ENCODE peak calls at places on chromosome X, in six cellular contexts. One of them, this sample, is unnamed.

GRCh38 chrX:16516473-16516872 is 133.5 kb upstream of the S100G start:
- DNase-seq in MM.1S: no peak
- DNase-seq in T-cell: no peak
- DNase-seq in dermis blood vessel endothelial cell: no peak
- DNase-seq in AG10803: peak; percentile 89
- DNase-seq in NCI-H526 treated with DMSO at 0.1 percent for 48 hours: no peak
- DNase-seq in this sample: no peak

GRCh38 chrX:8632949-8633348 is 99.0 kb downstream of the ANOS1 start:
- DNase-seq in MM.1S: no peak
- DNase-seq in T-cell: no peak
- DNase-seq in dermis blood vessel endothelial cell: no peak
- DNase-seq in AG10803: no peak
- DNase-seq in NCI-H526 treated with DMSO at 0.1 percent for 48 hours: no peak
- DNase-seq in this sample: no peak

GRCh38 chrX:154024271-154024670 is 4.6 kb upstream of the IRAK1 start:
- DNase-seq in MM.1S: no peak
- DNase-seq in T-cell: no peak
- DNase-seq in dermis blood vessel endothelial cell: no peak
- DNase-seq in AG10803: no peak
- DNase-seq in NCI-H526 treated with DMSO at 0.1 percent for 48 hours: no peak
- DNase-seq in this sample: no peak

GRCh38 chrX:52355108-52355507 is 13.7 kb upstream of the XAGE2 start:
- DNase-seq in MM.1S: no peak
- DNase-seq in T-cell: no peak
- DNase-seq in dermis blood vessel endothelial cell: no peak
- DNase-seq in AG10803: no peak
- DNase-seq in NCI-H526 treated with DMSO at 0.1 percent for 48 hours: no peak
- DNase-seq in this sample: no peak

GRCh38 chrX:49919617-49920016 is 2.8 kb upstream of the CLCN5 start:
- DNase-seq in MM.1S: peak; percentile 21
- DNase-seq in T-cell: peak; percentile 10
- DNase-seq in dermis blood vessel endothelial cell: peak; percentile 41
- DNase-seq in AG10803: peak; percentile 60
- DNase-seq in NCI-H526 treated with DMSO at 0.1 percent for 48 hours: no peak
- DNase-seq in this sample: no peak

GRCh38 chrX:111652719-111653118 is 28.3 kb upstream of the ALG13 start:
- DNase-seq in MM.1S: no peak
- DNase-seq in T-cell: no peak
- DNase-seq in dermis blood vessel endothelial cell: no peak
- DNase-seq in AG10803: no peak
- DNase-seq in NCI-H526 treated with DMSO at 0.1 percent for 48 hours: no peak
- DNase-seq in this sample: no peak

GRCh38 chrX:48511561-48511960 is 2.8 kb downstream of the PORCN start:
- DNase-seq in MM.1S: no peak
- DNase-seq in T-cell: no peak
- DNase-seq in dermis blood vessel endothelial cell: peak; percentile 45
- DNase-seq in AG10803: no peak
- DNase-seq in NCI-H526 treated with DMSO at 0.1 percent for 48 hours: no peak
- DNase-seq in this sample: no peak

GRCh38 chrX:53433651-53434639 is at the start of gene HSD17B10:
- DNase-seq in MM.1S: peak; percentile 90
- DNase-seq in T-cell: peak; percentile 79
- DNase-seq in dermis blood vessel endothelial cell: peak; percentile 84
- DNase-seq in AG10803: peak; percentile 69
- DNase-seq in NCI-H526 treated with DMSO at 0.1 percent for 48 hours: peak; percentile 79
- DNase-seq in this sample: peak; percentile 39

GRCh38 chrX:77009691-77010090 is 437.5 kb upstream of the FGF16 start:
- DNase-seq in MM.1S: no peak
- DNase-seq in T-cell: no peak
- DNase-seq in dermis blood vessel endothelial cell: no peak
- DNase-seq in AG10803: peak; percentile 25
- DNase-seq in NCI-H526 treated with DMSO at 0.1 percent for 48 hours: no peak
- DNase-seq in this sample: no peak

GRCh38 chrX:39848243-39848642 is 249.5 kb downstream of the BCOR start:
- DNase-seq in MM.1S: no peak
- DNase-seq in T-cell: no peak
- DNase-seq in dermis blood vessel endothelial cell: peak; percentile 30
- DNase-seq in AG10803: peak; percentile 22
- DNase-seq in NCI-H526 treated with DMSO at 0.1 percent for 48 hours: no peak
- DNase-seq in this sample: no peak

GRCh38 chrX:68332156-68332823 is 101.0 kb downstream of the OPHN1 start:
- DNase-seq in MM.1S: no peak
- DNase-seq in T-cell: no peak
- DNase-seq in dermis blood vessel endothelial cell: no peak
- DNase-seq in AG10803: peak; percentile 52
- DNase-seq in NCI-H526 treated with DMSO at 0.1 percent for 48 hours: peak; percentile 14
- DNase-seq in this sample: no peak

GRCh38 chrX:18938710-18939109 is 45.2 kb downstream of the PHKA2 start:
- DNase-seq in MM.1S: no peak
- DNase-seq in T-cell: no peak
- DNase-seq in dermis blood vessel endothelial cell: peak; percentile 36
- DNase-seq in AG10803: no peak
- DNase-seq in NCI-H526 treated with DMSO at 0.1 percent for 48 hours: peak; percentile 1
- DNase-seq in this sample: no peak

GRCh38 chrX:135345328-135345645 is 36.0 kb downstream of the ETDC start:
- DNase-seq in MM.1S: no peak
- DNase-seq in T-cell: no peak
- DNase-seq in dermis blood vessel endothelial cell: peak; percentile 70
- DNase-seq in AG10803: peak; percentile 70
- DNase-seq in NCI-H526 treated with DMSO at 0.1 percent for 48 hours: no peak
- DNase-seq in this sample: no peak

GRCh38 chrX:113741744-113742143 is 842.1 kb upstream of the HTR2C start:
- DNase-seq in MM.1S: peak; percentile 68
- DNase-seq in T-cell: no peak
- DNase-seq in dermis blood vessel endothelial cell: peak; percentile 53
- DNase-seq in AG10803: peak; percentile 48
- DNase-seq in NCI-H526 treated with DMSO at 0.1 percent for 48 hours: no peak
- DNase-seq in this sample: no peak

GRCh38 chrX:120731386-120731785 is 101.5 kb upstream of the C1GALT1C1 start:
- DNase-seq in MM.1S: no peak
- DNase-seq in T-cell: no peak
- DNase-seq in dermis blood vessel endothelial cell: no peak
- DNase-seq in AG10803: peak; percentile 48
- DNase-seq in NCI-H526 treated with DMSO at 0.1 percent for 48 hours: no peak
- DNase-seq in this sample: no peak

GRCh38 chrX:132837126-132837525 is 121.3 kb downstream of the HS6ST2 start:
- DNase-seq in MM.1S: no peak
- DNase-seq in T-cell: no peak
- DNase-seq in dermis blood vessel endothelial cell: peak; percentile 78
- DNase-seq in AG10803: peak; percentile 54
- DNase-seq in NCI-H526 treated with DMSO at 0.1 percent for 48 hours: no peak
- DNase-seq in this sample: no peak

GRCh38 chrX:15468036-15468435 is 25.1 kb downstream of the PIR start:
- DNase-seq in MM.1S: no peak
- DNase-seq in T-cell: no peak
- DNase-seq in dermis blood vessel endothelial cell: peak; percentile 51
- DNase-seq in AG10803: peak; percentile 65
- DNase-seq in NCI-H526 treated with DMSO at 0.1 percent for 48 hours: peak; percentile 7
- DNase-seq in this sample: no peak

GRCh38 chrX:47690175-47690574 is 31.2 kb upstream of the UXT start:
- DNase-seq in MM.1S: no peak
- DNase-seq in T-cell: no peak
- DNase-seq in dermis blood vessel endothelial cell: no peak
- DNase-seq in AG10803: peak; percentile 26
- DNase-seq in NCI-H526 treated with DMSO at 0.1 percent for 48 hours: no peak
- DNase-seq in this sample: no peak

GRCh38 chrX:103615781-103616180 is 8.0 kb downstream of the TCEAL3 start:
- DNase-seq in MM.1S: no peak
- DNase-seq in T-cell: no peak
- DNase-seq in dermis blood vessel endothelial cell: no peak
- DNase-seq in AG10803: no peak
- DNase-seq in NCI-H526 treated with DMSO at 0.1 percent for 48 hours: no peak
- DNase-seq in this sample: no peak

GRCh38 chrX:150050387-150050786 is 112.1 kb upstream of the EOLA2 start:
- DNase-seq in MM.1S: no peak
- DNase-seq in T-cell: no peak
- DNase-seq in dermis blood vessel endothelial cell: no peak
- DNase-seq in AG10803: no peak
- DNase-seq in NCI-H526 treated with DMSO at 0.1 percent for 48 hours: no peak
- DNase-seq in this sample: no peak

GRCh38 chrX:46208225-46208854 is 336.9 kb downstream of the ZNF674 start:
- DNase-seq in MM.1S: peak; percentile 74
- DNase-seq in T-cell: no peak
- DNase-seq in dermis blood vessel endothelial cell: peak; percentile 4
- DNase-seq in AG10803: peak; percentile 75
- DNase-seq in NCI-H526 treated with DMSO at 0.1 percent for 48 hours: no peak
- DNase-seq in this sample: no peak

GRCh38 chrX:21612154-21612553 is 46.0 kb downstream of the KLHL34 start:
- DNase-seq in MM.1S: no peak
- DNase-seq in T-cell: no peak
- DNase-seq in dermis blood vessel endothelial cell: no peak
- DNase-seq in AG10803: no peak
- DNase-seq in NCI-H526 treated with DMSO at 0.1 percent for 48 hours: no peak
- DNase-seq in this sample: no peak

GRCh38 chrX:22395372-22395771 is 122.7 kb downstream of the CBLL2 start:
- DNase-seq in MM.1S: no peak
- DNase-seq in T-cell: no peak
- DNase-seq in dermis blood vessel endothelial cell: peak; percentile 63
- DNase-seq in AG10803: no peak
- DNase-seq in NCI-H526 treated with DMSO at 0.1 percent for 48 hours: no peak
- DNase-seq in this sample: no peak

GRCh38 chrX:10159069-10159468 is 2.3 kb downstream of the CLCN4 start:
- DNase-seq in MM.1S: no peak
- DNase-seq in T-cell: no peak
- DNase-seq in dermis blood vessel endothelial cell: no peak
- DNase-seq in AG10803: no peak
- DNase-seq in NCI-H526 treated with DMSO at 0.1 percent for 48 hours: peak; percentile 32
- DNase-seq in this sample: no peak

GRCh38 chrX:150324035-150324728 is 38.9 kb upstream of the MAMLD1 start:
- DNase-seq in MM.1S: no peak
- DNase-seq in T-cell: no peak
- DNase-seq in dermis blood vessel endothelial cell: peak; percentile 75
- DNase-seq in AG10803: peak; percentile 70
- DNase-seq in NCI-H526 treated with DMSO at 0.1 percent for 48 hours: no peak
- DNase-seq in this sample: no peak

This sample was measured in C1 segment of cervical spinal cord.